ENCODE peak calls at places on chromosome 20, in four cellular contexts. One of them, this sample, is unnamed.

GRCh38 chr20:57441510-57442154 is 50.4 kb downstream of the RBM38 start:
- DNase-seq in IMR-90: no peak
- DNase-seq in transverse colon: no peak
- DNase-seq in uterus: no peak
- DNase-seq in this sample: no peak

GRCh38 chr20:41034239-41034638 is 5.6 kb downstream of the TOP1 start:
- DNase-seq in IMR-90: no peak
- DNase-seq in transverse colon: no peak
- DNase-seq in uterus: no peak
- DNase-seq in this sample: no peak

GRCh38 chr20:59805786-59806577 is 127.5 kb downstream of the SYCP2 start:
- DNase-seq in IMR-90: no peak
- DNase-seq in transverse colon: no peak
- DNase-seq in uterus: no peak
- DNase-seq in this sample: peak; percentile 41

GRCh38 chr20:301886-302848 is 4.8 kb downstream of the ZCCHC3 start:
- DNase-seq in IMR-90: no peak
- DNase-seq in transverse colon: no peak
- DNase-seq in uterus: no peak
- DNase-seq in this sample: no peak

GRCh38 chr20:18011482-18011881 is 42.7 kb downstream of the MGME1 start:
- DNase-seq in IMR-90: no peak
- DNase-seq in transverse colon: no peak
- DNase-seq in uterus: no peak
- DNase-seq in this sample: no peak

GRCh38 chr20:49138431-49138830 is 49.7 kb downstream of the STAU1 start:
- DNase-seq in IMR-90: no peak
- DNase-seq in transverse colon: no peak
- DNase-seq in uterus: no peak
- DNase-seq in this sample: no peak

GRCh38 chr20:63854766-63855362 is 6.4 kb upstream of the ABHD16B start:
- DNase-seq in IMR-90: no peak
- DNase-seq in transverse colon: no peak
- DNase-seq in uterus: peak; percentile 58
- DNase-seq in this sample: no peak

GRCh38 chr20:23436681-23437080 is 2.8 kb upstream of the CSTL1 start:
- DNase-seq in IMR-90: no peak
- DNase-seq in transverse colon: no peak
- DNase-seq in uterus: no peak
- DNase-seq in this sample: no peak

GRCh38 chr20:48897298-48898044 is 24.0 kb upstream of the ARFGEF2 start:
- DNase-seq in IMR-90: peak; percentile 92
- DNase-seq in transverse colon: no peak
- DNase-seq in uterus: no peak
- DNase-seq in this sample: no peak

GRCh38 chr20:43786885-43787284 is 60.1 kb upstream of the GTSF1L start:
- DNase-seq in IMR-90: no peak
- DNase-seq in transverse colon: no peak
- DNase-seq in uterus: no peak
- DNase-seq in this sample: no peak

DNA sequence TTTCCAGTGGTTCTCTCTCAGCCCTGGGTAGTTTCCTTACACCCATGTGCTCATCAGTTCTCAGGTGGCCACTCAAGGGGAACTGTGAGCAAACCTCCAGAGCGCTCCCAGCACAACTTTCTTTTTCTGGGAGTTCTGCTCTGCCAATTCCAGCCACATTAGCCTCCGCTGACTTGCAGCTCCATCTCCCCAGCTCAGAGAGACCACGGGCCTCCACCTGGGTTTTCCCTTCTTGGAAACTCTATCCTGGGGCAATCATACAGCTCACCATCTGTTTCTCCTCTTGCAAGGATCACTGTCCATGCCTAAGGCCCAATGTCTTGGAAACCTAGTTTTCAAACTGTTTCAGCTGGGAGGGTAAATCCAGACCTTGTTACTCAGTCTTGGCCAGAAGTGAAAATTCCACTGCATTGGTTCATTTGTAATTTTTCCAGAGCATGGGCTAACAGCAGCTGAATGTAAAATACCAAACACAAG is 129.9 kb downstream of the EYA2 start:
- DNase-seq in IMR-90: peak; percentile 77
- DNase-seq in transverse colon: no peak
- DNase-seq in uterus: peak; percentile 18
- DNase-seq in this sample: no peak
- H3K27ac ChIP-seq in IMR-90: peak overlapping the region; percentile 34
- H3K27ac ChIP-seq in transverse colon: no peak overlapping the region
- H3K27ac ChIP-seq in uterus: no peak overlapping the region
- H3K27ac ChIP-seq in this sample: no peak overlapping the region

GRCh38 chr20:38623061-38623460 is 21.5 kb downstream of the ARHGAP40 start:
- DNase-seq in IMR-90: no peak
- DNase-seq in transverse colon: no peak
- DNase-seq in uterus: no peak
- DNase-seq in this sample: no peak
- H3K27ac ChIP-seq in IMR-90: no peak overlapping the region
- H3K27ac ChIP-seq in transverse colon: no peak overlapping the region
- H3K27ac ChIP-seq in uterus: no peak overlapping the region
- H3K27ac ChIP-seq in this sample: no peak overlapping the region

GRCh38 chr20:54525906-54526596 is 50.7 kb downstream of the DOK5 start:
- DNase-seq in IMR-90: no peak
- DNase-seq in transverse colon: no peak
- DNase-seq in uterus: no peak
- DNase-seq in this sample: no peak
- H3K27ac ChIP-seq in IMR-90: peak overlapping the region; percentile 71
- H3K27ac ChIP-seq in transverse colon: no peak overlapping the region
- H3K27ac ChIP-seq in uterus: no peak overlapping the region
- H3K27ac ChIP-seq in this sample: no peak overlapping the region

DNA sequence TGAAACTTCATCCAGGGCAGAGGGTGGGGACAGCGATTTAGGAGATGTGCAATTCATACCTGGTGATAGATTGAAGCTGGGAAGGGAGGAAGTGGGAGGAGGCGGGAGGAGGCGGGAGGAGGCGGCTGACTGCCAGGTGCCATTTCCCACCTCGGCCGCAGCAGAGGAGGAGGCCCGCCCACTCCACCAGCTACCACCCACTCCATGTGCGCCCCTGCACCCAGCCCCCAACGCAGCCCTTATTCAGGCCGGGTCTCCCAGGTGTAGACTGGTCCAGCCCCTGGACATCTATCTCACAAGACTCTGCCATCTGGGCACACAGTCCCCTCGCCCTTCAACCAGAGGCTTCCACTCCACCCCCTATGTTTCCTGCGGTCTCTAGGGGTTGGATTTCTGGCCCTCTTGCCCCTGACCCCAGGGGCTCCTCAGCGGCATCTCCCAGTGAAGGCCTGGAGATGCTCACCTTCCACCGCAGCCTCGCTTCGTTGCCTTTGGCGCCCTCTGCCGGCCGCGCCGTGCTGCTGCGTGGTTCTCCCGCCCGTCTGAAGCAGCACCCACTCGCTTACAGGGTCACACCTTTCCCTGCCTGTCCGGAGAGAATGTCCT is 32.6 kb upstream of the FAM83D start:
- DNase-seq in IMR-90: peak; percentile 18
- DNase-seq in transverse colon: peak; percentile 78
- DNase-seq in uterus: peak; percentile 74
- DNase-seq in this sample: peak; percentile 91
- H3K27ac ChIP-seq in IMR-90: no peak overlapping the region
- H3K27ac ChIP-seq in transverse colon: peak overlapping the region; percentile 44
- H3K27ac ChIP-seq in uterus: no peak overlapping the region
- H3K27ac ChIP-seq in this sample: peak overlapping the region; percentile 55

DNA sequence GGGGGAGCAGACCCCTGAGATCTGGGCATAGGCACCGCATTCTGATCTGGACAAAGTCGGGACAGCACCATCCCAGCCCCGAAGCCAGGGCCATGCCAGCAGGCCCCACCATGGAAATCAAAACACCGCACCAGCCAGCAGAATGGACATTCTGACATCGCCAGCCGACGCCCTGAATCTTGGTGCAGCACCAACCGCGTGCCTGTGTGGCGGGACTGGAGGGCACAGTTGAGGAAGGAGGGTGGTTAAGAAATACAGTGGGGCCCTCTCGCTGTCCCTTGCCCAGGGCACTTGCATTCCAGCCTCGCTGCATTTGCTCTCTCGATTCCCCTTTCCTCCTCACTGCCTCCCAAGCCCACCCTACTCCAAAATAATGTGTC is 2.0 kb downstream of the NNAT start:
- DNase-seq in IMR-90: no peak
- DNase-seq in transverse colon: no peak
- DNase-seq in uterus: no peak
- DNase-seq in this sample: no peak
- H3K27ac ChIP-seq in IMR-90: no peak overlapping the region
- H3K27ac ChIP-seq in transverse colon: peak overlapping the region; percentile 99
- H3K27ac ChIP-seq in uterus: no peak overlapping the region
- H3K27ac ChIP-seq in this sample: no peak overlapping the region

DNA sequence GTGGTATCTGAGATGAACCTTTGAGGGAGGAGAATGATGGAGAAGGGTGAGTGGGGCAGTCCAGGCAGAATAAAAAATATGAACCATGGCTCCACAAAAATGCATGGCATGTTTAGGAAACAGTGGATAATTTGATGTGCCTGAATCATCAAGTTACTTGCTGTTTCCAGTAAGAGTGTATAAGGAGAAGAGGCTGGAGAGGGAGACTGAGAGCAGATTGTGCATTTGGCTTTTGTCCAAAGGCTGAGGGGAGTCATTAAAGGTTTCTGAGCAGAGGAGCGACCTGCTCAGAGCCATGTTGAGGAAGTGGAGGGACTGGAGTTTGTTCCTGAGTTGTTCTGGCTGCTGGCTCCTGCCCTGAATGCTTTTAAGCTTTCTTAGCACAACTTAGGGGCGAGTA is 6.1 kb downstream of the MMP24 start:
- DNase-seq in IMR-90: peak; percentile 75
- DNase-seq in transverse colon: no peak
- DNase-seq in uterus: no peak
- DNase-seq in this sample: no peak
- H3K27ac ChIP-seq in IMR-90: peak overlapping the region; percentile 41
- H3K27ac ChIP-seq in transverse colon: no peak overlapping the region
- H3K27ac ChIP-seq in uterus: no peak overlapping the region
- H3K27ac ChIP-seq in this sample: no peak overlapping the region

This sample was measured in Peyer's patch.